ENCODE peak calls at places on chromosome 15, in four cellular contexts. O is IMR-90, G is H9, S is H1. F is an unnamed sample.

GRCh38 chr15:59313703-59314332 is 58.9 kb downstream of the MYO1E start:
- DNase-seq in O (peak), G (no peak), S (no peak), F (no peak)

GRCh38 chr15:42218953-42219596 is 11.0 kb upstream of the VPS39 start:
- DNase-seq in O (no peak), G (no peak), S (no peak), F (no peak)

GRCh38 chr15:59532770-59533379 is 78.7 kb upstream of the GCNT3 start:
- DNase-seq in O (peak), G (no peak), S (no peak), F (peak)

GRCh38 chr15:53414167-53414566 is 345.3 kb downstream of the WDR72 start:
- DNase-seq in O (no peak), G (no peak), S (no peak), F (no peak)

GRCh38 chr15:39227001-39227400 is 353.9 kb upstream of the THBS1 start:
- DNase-seq in O (no peak), G (no peak), S (no peak), F (no peak)

GRCh38 chr15:30791239-30791638 is 112.5 kb upstream of the FAN1 start:
- DNase-seq in O (no peak), G (peak), S (peak), F (peak)

GRCh38 chr15:66703540-66703941 is 1.5 kb downstream of the SMAD6 start:
- DNase-seq in O (peak), G (no peak), S (no peak), F (no peak)

GRCh38 chr15:60655252-60655651 is 176.3 kb upstream of the ICE2 start:
- DNase-seq in O (no peak), G (no peak), S (no peak), F (peak)

GRCh38 chr15:63448261-63448660 is 56.1 kb upstream of the USP3 start:
- DNase-seq in O (no peak), G (no peak), S (no peak), F (no peak)

GRCh38 chr15:95557226-95558046 is 773.1 kb upstream of the NR2F2 start:
- DNase-seq in O (peak), G (no peak), S (no peak), F (peak)

GRCh38 chr15:28933710-28934445 is 48.1 kb downstream of the APBA2 start:
- DNase-seq in O (no peak), G (no peak), S (no peak), F (peak)

GRCh38 chr15:89578146-89578545 is 2.9 kb downstream of the TICRR start:
- DNase-seq in O (no peak), G (no peak), S (no peak), F (no peak)

GRCh38 chr15:93974804-93975481 is 256.4 kb upstream of the MCTP2 start:
- DNase-seq in O (peak), G (peak), S (no peak), F (peak)

GRCh38 chr15:80507638-80508316 is 103.6 kb downstream of the ARNT2 start:
- DNase-seq in O (peak), G (no peak), S (peak), F (no peak)

DNA sequence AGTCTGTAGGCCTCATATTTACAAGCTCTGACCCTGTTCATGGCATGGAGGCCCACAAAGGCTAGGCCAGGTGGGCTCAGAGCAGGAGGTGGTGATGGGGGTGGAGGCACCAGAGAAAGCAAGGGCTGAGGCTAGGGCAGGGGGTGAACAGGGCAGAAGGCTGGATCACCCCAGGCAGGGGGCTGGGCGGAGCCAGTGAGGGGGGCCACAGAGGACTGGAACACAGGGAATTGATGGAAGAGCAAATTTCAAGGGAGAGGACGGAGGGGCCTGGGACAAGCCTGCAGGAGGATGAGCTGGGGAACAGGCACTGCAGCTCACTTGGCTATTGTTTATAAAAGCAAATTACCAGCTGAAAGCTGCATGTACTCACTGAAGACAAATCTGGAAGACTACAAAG is 11.1 kb downstream of the TNFAIP8L3 start:
- DNase-seq in O (no peak), G (no peak), S (no peak), F (no peak)
- H3K56ac ChIP-seq in O (no peak), G (no peak), S (no peak), F (no peak)

GRCh38 chr15:84985158-84985557 is 3.5 kb downstream of the PDE8A start:
- DNase-seq in O (peak), G (no peak), S (no peak), F (no peak)
- H3K27ac ChIP-seq in O (no peak), G (no peak), S (no peak), F (no peak)

DNA sequence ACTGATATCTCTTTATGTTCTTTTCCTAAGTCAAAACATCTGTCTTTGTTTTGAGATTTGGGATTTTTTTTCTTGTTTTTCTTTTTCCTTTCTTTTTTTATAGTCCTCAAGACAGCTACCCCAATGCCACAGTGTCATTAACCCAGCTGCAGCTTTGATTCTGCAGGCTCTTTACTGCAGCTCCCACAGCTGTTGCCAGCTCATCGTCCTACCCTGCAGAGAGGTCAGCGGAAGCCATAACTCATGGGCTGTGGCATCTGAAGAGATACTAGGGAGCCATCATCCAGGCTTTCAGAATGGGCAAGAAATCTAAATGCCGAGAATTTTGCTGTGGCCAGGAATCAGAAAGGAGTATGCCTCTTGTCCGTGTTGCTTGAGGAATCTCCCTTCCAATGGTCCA is 44.3 kb upstream of the SLC24A5 start:
- DNase-seq in O (no peak), G (no peak), S (no peak), F (no peak)
- H3K56ac ChIP-seq in O (no peak), G (no peak), S (no peak), F (no peak)

DNA sequence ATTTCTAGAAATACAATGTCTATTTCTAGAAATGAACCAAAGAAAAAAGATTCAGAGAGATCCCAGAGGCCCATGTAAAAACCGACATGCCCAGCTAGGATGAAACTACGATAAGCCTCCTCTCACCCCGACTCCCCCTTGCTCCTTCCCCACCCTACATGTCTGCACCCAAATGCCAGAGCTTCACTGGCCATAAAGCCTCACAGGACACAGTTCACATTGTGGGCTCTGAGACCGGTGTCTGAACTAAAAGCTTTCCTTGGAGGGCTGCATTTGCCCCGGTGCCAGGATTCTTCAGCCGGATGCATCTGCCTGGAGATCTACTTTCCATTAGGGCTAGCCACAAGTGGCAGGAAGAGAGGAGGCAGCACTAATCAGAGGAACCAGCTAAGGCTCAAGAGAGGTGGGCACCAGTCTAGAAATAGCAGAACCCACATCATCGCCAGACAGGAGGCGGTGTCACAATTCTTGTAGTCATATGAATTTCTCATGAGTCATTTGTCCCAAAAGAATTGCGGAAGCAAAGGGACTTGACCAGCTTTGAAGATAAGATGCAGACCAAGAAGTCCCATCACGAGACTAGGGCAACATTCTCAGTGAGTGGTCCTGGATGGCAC is 353.7 kb downstream of the NTRK3 start:
- DNase-seq in O (no peak), G (no peak), S (no peak), F (no peak)
- H3K27ac ChIP-seq in O (no peak), G (no peak), S (no peak), F (no peak)

DNA sequence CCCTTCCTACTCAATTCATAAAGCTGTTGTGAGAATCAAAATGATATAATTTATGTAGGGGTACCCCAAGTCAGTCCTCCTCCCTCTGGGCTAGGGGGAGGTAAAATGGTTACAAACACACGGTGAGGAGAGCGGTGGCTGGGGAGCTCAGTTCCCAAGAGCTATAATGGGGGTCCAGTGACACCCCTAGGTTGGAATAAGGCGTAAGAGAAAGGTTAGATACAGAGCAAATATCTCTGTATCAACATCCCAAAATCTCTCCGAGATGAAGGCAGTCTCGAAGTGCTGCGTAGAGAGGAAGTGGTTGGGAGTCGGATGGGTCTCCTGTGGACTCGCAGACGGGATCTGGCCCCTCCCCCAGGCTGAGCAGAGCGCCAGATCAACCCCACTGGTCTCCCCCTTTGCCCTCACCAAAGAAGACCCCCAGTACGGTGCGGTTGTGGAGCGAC is 1.8 kb downstream of the DUOX2 start:
- DNase-seq in O (no peak), G (peak), S (no peak), F (no peak)
- H3K56ac ChIP-seq in O (no peak), G (no peak), S (no peak), F (no peak)

F was measured in mesendoderm.